ENCODE peak calls at places on chromosomes 6 and 20, in six cellular contexts. R, Z, B, T, Y and J are unnamed samples.

GRCh38 chr20:37796121-37796520 is 102.3 kb downstream of the CTNNBL1 start:
- DNase-seq in T (no peak), B (peak), R (no peak), Z (no peak), Y (no peak), J (no peak)

GRCh38 chr6:121884056-121884455 is 448.6 kb downstream of the GJA1 start:
- DNase-seq in T (peak), Z (no peak), B (no peak), Y (no peak), R (no peak), J (no peak)

GRCh38 chr20:21577551-21577950 is 63.7 kb upstream of the NKX2-2 start:
- DNase-seq in T (no peak), Y (no peak), Z (no peak), R (no peak), B (no peak), J (no peak)

GRCh38 chr6:9554806-9555205 is 860.1 kb downstream of the TFAP2A start:
- DNase-seq in T (peak), R (no peak), B (no peak), Z (no peak), Y (no peak), J (no peak)

GRCh38 chr20:17562804-17563305 is 7.0 kb upstream of the DSTN start:
- DNase-seq in Z (no peak), R (no peak), Y (no peak), B (no peak), T (peak), J (no peak)

GRCh38 chr20:34473262-34473883 is 42.8 kb upstream of the DYNLRB1 start:
- DNase-seq in Z (peak), T (peak), R (peak), Y (peak), B (peak), J (no peak)

GRCh38 chr20:31605902-31606677 is 1.0 kb downstream of the ID1 start:
- DNase-seq in B (peak), Y (no peak), Z (no peak), R (peak), T (peak), J (no peak)

GRCh38 chr6:130405549-130405948 is 39.7 kb downstream of the TMEM200A start:
- DNase-seq in B (no peak), Y (no peak), T (no peak), Z (no peak), R (no peak), J (no peak)

GRCh38 chr6:43778131-43778857 is 8.3 kb downstream of the VEGFA start:
- DNase-seq in T (no peak), R (no peak), B (no peak), Y (no peak), Z (no peak), J (no peak)

GRCh38 chr6:6005467-6006427 is 978 bp downstream of the NRN1 start:
- DNase-seq in B (peak), Y (no peak), T (no peak), R (peak), Z (no peak), J (no peak)

GRCh38 chr6:44593539-44593944 is 206.0 kb downstream of the CDC5L start:
- DNase-seq in Z (peak), R (peak), B (peak), Y (peak), T (peak), J (peak)

GRCh38 chr20:20130399-20130798 is 78.1 kb downstream of the CFAP61 start:
- DNase-seq in T (peak), R (no peak), B (peak), Z (no peak), Y (no peak), J (no peak)

GRCh38 chr6:10375391-10375969 is 39.4 kb downstream of the TFAP2A start:
- DNase-seq in T (no peak), R (no peak), Y (no peak), B (peak), Z (no peak), J (no peak)

GRCh38 chr6:31739639-31740396 is at the start of gene MSH5:
- DNase-seq in Y (peak), Z (peak), B (peak), T (peak), R (peak), J (peak)

GRCh38 chr6:31741815-31742214 is 2.0 kb downstream of the MSH5 start:
- DNase-seq in Z (no peak), B (no peak), Y (no peak), T (no peak), R (no peak), J (no peak)

GRCh38 chr6:31742894-31743293 is 3.1 kb downstream of the MSH5 start:
- DNase-seq in T (no peak), Z (no peak), Y (no peak), B (no peak), R (no peak), J (no peak)

GRCh38 chr6:31738048-31738979 is 1.5 kb upstream of the MSH5 start:
- DNase-seq in Y (peak), T (peak), Z (peak), R (peak), B (no peak), J (no peak)

DNA sequence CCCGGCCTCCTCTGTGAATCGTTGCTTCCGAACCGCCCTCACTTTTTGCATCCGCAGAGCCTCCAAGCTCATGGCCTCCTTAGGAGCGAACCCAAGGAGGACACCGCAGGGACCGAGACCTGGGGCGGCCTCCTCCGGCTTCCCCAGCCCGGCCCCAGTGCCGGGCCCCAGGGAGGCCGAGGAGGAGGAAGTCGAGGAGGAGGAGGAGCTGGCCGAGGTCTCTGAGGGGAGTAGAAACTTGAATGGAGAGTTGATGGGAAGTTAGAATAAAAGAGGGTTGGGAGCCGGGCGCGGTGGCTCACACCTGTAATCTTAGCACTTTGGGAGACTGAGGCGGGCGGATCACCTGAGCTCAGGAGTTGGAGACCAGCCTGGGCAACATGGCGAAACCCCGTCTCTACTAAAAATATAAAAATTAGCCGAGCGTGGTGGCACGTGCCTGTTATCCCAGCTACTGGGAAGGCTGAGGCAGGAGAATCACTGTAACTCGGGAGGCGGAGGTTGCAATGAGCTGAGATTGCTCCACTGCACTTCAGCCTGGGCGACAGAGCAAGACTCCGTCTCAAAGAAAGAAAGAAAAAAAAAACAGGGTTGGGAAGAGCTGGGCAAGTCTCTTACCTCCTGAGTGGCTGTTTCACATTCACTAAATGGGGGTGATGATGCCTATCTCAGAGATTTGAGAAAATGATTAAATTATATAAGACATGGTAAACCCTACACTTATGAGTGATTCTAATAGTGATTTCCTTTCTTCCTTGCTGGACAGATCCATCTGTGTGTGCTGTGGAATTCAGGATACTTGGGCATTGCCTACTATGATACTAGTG is 805 bp downstream of the MSH5 start:
- DNase-seq in Y (no peak), R (no peak), B (no peak), Z (no peak), T (no peak), J (no peak)
- TF ChIP-seq CTCF in Y (no peak), R (no peak), B (no peak), Z (no peak), T (no peak), J (no peak)

GRCh38 chr6:97438011-97438671 is 155.1 kb upstream of the MMS22L start:
- DNase-seq in Y (no peak), Z (no peak), B (no peak), R (peak), T (no peak), J (no peak)

GRCh38 chr6:97440590-97441176 is 157.7 kb upstream of the MMS22L start:
- DNase-seq in Y (peak), T (peak), B (peak), Z (no peak), R (no peak), J (no peak)

GRCh38 chr6:97437087-97437486 is 154.1 kb upstream of the MMS22L start:
- DNase-seq in R (no peak), B (peak), T (peak), Z (no peak), Y (peak), J (no peak)
- TF ChIP-seq CTCF in R (no peak), B (peak), T (peak), Z (no peak), Y (peak), J (peak)

GRCh38 chr6:33049323-33049722 is 24.1 kb downstream of the HLA-DPA1 start:
- DNase-seq in Y (no peak), T (no peak), B (peak), R (no peak), Z (no peak), J (no peak)
- TF ChIP-seq CTCF in Y (no peak), T (peak), B (peak), R (no peak), Z (no peak), J (no peak)

GRCh38 chr6:47477497-47478232 is at the start of gene CD2AP:
- DNase-seq in B (peak), T (peak), R (peak), Z (peak), Y (peak), J (peak)
- TF ChIP-seq CTCF in B (peak), T (no peak), R (peak), Z (no peak), Y (peak), J (no peak)

DNA sequence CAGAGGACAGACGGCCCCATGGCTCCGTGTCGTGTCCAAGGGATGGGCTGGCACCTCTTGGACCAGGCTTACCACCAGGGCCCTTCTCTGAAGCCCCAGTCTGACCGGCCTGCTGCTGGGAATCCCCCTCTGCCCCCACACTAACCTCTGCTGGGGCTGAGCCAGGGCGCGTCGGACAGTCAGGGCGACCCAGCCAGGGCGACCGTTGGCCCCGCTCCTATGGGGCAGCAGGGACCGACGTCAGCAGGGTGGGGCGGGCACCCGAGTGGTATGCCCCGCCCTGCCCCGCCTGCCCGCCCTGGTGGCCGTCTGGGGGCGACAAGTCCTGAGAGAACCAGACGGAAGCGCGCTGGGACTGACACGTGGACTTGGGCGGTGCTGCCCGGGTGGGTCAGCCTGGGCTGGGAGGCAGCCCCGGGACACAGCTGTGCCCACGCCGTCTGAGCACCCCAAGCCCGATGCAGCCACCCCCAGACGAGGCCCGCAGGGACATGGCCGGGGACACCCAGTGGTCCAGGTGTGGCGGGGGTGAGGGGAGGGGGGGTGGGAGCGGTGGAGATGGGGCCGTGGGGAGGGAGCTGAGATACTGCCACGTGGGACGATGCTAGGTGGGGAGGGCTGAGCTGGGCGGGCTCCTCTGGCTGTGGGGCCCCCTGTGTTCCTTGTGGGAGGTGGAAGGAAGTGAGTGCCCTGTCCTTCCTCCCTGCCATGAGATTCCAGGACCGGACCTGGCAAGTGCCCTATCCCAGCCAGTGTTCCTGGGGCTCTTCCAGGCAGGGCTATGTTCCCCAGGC is at the start of gene SLC17A9:
- DNase-seq in Z (peak), R (peak), Y (peak), B (peak), T (peak), J (no peak)
- TF ChIP-seq CTCF in Z (no peak), R (no peak), Y (no peak), B (peak), T (no peak), J (no peak)